ENCODE peak calls at places on chromosomes 13 and 19, in five cellular contexts. P, G, F, E and O are unnamed samples.

GRCh38 chr13:108728370-108728769 is 99.0 kb downstream of the MYO16 start:
- DNase-seq in P (peak; percentile 33), G (no peak), F (no peak), E (peak; percentile 67), O (no peak)

GRCh38 chr13:55963934-55964333 is 1176.8 kb upstream of the PRR20A start:
- DNase-seq in P (no peak), G (no peak), F (no peak), E (no peak), O (no peak)

GRCh38 chr19:45508931-45509691 is 1.8 kb downstream of the VASP start:
- DNase-seq in P (peak; percentile 63), G (peak; percentile 75), F (peak; percentile 69), E (no peak), O (peak; percentile 81)

GRCh38 chr13:107450931-107451330 is 764.4 kb downstream of the LIG4 start:
- DNase-seq in P (no peak), G (no peak), F (no peak), E (no peak), O (no peak)

GRCh38 chr19:8702350-8702749 is 3.8 kb upstream of the ACTL9 start:
- DNase-seq in P (no peak), G (no peak), F (no peak), E (no peak), O (no peak)

GRCh38 chr13:73671011-73671410 is 463.2 kb downstream of the KLF12 start:
- DNase-seq in P (no peak), G (no peak), F (no peak), E (no peak), O (no peak)

GRCh38 chr13:51453959-51454703 is 1.3 kb upstream of the INTS6 start:
- DNase-seq in P (no peak), G (no peak), F (no peak), E (no peak), O (no peak)

GRCh38 chr19:9130965-9131364 is 4.2 kb upstream of the OR7G3 start:
- DNase-seq in P (no peak), G (no peak), F (no peak), E (no peak), O (no peak)

GRCh38 chr13:110109910-110110309 is 197.0 kb downstream of the COL4A1 start:
- DNase-seq in P (no peak), G (no peak), F (no peak), E (no peak), O (no peak)

GRCh38 chr19:32566246-32566830 is 14.7 kb upstream of the PDCD5 start:
- DNase-seq in P (no peak), G (no peak), F (no peak), E (no peak), O (no peak)

GRCh38 chr13:46385946-46386345 is 1.1 kb downstream of the RUBCNL start:
- DNase-seq in P (no peak), G (no peak), F (no peak), E (no peak), O (no peak)

GRCh38 chr13:107138468-107138867 is 570.5 kb upstream of the ARGLU1 start:
- DNase-seq in P (no peak), G (no peak), F (no peak), E (no peak), O (no peak)

GRCh38 chr19:54206030-54206830 is 5.6 kb downstream of the RPS9 start:
- DNase-seq in P (no peak), G (no peak), F (no peak), E (no peak), O (no peak)

GRCh38 chr19:13215572-13216380 is 65.6 kb downstream of the IER2 start:
- DNase-seq in P (peak; percentile 35), G (no peak), F (peak; percentile 28), E (no peak), O (no peak)

GRCh38 chr19:2573916-2574315 is 98.0 kb downstream of the GADD45B start:
- DNase-seq in P (no peak), G (no peak), F (no peak), E (no peak), O (no peak)

GRCh38 chr19:861756-862528 is 2.5 kb downstream of the CFD start:
- DNase-seq in P (peak; percentile 41), G (no peak), F (no peak), E (peak; percentile 91), O (peak; percentile 82)

GRCh38 chr13:104809483-104809882 is 1726.0 kb downstream of the EFNB2 start:
- DNase-seq in P (no peak), G (no peak), F (no peak), E (no peak), O (no peak)

DNA sequence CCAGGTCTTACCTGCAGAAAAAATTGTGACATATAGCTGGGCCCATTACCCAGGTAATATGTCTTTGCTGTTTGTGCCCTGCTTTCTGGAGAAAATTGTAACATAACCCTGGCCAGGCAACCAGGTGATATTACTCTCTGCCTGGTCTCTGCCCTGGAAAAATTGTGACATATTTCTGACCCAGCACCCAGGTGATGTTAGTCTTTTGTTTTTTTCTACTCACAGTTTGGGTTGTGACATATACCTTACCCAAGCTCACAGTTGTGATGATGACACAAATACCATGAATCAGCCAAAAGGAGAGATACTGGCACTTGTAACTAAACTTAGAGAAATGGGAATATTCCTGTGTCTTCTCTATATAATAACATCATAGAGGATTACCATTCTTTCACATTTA is 6.5 kb upstream of the ZNF726 start:
- DNase-seq in P (no peak), G (no peak), F (no peak), E (no peak), O (no peak)
- TF ChIP-seq TAF1 in P (no peak), G (no peak), F (no peak), E (no peak), O (no peak)

GRCh38 chr19:28242317-28242927 is 970.5 kb downstream of the UQCRFS1 start:
- DNase-seq in P (no peak), G (peak; percentile 5), F (no peak), E (no peak), O (no peak)
- TF ChIP-seq TAF1 in P (no peak), G (no peak), F (no peak), E (no peak), O (no peak)

DNA sequence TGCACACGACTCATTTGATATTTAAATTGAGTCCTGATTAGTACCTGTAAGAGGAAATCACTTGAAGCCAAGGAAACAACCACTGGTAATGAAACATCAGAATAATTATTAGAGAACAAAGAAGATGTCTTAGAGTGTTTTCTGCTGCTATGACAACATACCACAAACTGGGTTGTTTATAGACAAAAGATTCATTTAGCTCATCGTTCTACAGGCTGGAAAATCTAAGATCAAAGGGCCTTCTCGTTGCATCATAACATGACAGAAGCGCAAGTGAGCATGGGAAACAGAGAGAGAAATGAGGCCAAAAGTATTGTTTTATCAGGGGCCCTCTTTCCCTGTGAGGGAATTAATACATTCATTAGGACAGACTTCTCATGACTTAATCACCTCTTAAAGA is 1024.0 kb upstream of the PCDH9 start:
- DNase-seq in P (peak; percentile 9), G (no peak), F (no peak), E (no peak), O (no peak)
- TF ChIP-seq TAF1 in P (no peak), G (no peak), F (no peak), E (no peak), O (no peak)

DNA sequence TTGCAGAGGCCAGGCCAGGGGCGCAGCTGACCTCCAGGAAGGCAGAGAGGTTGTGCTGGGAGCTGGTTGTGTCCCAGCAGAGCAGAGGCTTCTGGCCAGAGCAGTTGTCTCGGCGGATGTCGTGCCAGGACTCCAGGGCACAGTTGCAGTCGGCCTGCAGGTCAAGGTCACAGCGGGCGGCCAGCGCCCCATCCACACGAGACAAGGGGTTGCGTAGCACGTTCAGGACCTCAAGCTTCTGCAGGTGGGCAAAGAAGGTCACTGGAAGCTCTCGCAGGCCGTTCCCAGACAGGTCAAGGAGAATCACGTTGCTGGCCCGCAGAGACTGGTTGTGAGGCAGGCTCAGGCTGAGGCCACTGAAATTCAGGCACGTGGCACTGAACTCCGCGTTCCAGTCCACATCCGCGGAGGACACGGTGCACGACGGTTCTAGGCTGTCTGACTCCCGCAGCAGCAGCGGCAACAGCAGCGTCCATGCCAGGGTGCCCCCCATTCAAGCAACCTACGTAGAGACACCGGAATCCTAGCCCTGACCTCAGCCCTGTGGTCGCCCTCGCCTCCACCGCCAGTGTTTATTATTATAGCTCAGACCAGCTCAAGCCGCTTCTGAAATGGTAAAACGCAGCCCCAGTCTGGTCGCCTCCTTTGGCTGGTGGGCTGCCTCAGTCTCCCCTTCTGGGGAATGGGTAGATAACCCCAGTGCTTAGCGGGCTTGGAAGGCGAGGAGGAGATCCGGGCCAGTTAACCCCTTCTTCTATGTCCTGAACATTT is 766 bp downstream of the LRRC25 start:
- DNase-seq in P (no peak), G (no peak), F (no peak), E (no peak), O (no peak)
- TF ChIP-seq TAF1 in P (no peak), G (no peak), F (no peak), E (no peak), O (no peak)

DNA sequence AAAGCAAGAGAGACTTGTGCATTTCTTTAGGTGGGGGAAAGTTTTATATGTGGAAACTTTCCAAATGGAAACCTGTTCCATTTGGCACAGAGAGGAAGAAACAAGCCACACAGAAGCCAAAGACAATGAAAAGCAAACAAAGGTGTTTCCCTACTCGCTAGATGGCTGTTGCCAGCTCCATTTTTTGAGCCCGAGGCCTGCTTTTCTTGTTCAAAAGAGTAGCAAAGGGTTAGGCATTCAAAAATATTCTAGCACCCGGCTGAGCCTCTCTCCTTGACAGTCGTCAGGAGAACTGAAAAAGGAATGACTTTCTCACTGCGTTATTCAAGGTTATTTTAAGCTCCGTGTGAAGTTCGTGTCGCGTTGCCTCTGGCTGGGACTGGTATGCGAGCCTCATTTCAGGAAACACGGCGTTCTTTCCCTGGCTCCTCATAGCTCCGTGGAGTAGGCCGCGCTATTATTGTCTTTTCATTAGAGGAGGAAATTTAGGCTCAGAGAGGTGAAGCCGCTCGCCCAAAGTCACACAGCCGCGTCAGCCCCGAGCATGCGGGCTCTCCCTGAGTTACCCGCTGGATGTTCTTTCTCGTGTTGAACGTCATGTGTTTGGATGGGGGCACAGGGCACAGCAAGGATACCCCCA is 7.6 kb downstream of the TRPM4 start:
- DNase-seq in P (no peak), G (no peak), F (no peak), E (no peak), O (no peak)
- TF ChIP-seq TAF1 in P (no peak), G (no peak), F (no peak), E (no peak), O (no peak)